ENCODE peak calls at places on chromosomes 13 and 19, in six cellular contexts. M, X, Z, D, N and R are unnamed samples.

GRCh38 chr19:40510526-40511115 is 43.8 kb downstream of the SPTBN4 start:
- DNase-seq in X (no peak), M (no peak), Z (no peak), N (no peak), D (no peak), R (no peak)

GRCh38 chr19:16252459-16253205 is 54.9 kb downstream of the AP1M1 start:
- DNase-seq in N (no peak), X (no peak), M (no peak), Z (no peak), D (no peak), R (no peak)

GRCh38 chr13:28716511-28716910 is 2.3 kb downstream of the SLC46A3 start:
- DNase-seq in X (no peak), N (peak; percentile 71), D (no peak), M (peak; percentile 94), Z (no peak), R (no peak)

GRCh38 chr13:53075356-53076041 is 46.9 kb downstream of the OLFM4 start:
- DNase-seq in Z (no peak), M (no peak), D (no peak), X (no peak), N (no peak), R (no peak)

GRCh38 chr13:31011193-31011860 is 78.9 kb downstream of the TEX26 start:
- DNase-seq in N (no peak), M (no peak), Z (no peak), X (no peak), D (no peak), R (no peak)

GRCh38 chr13:28492527-28493367 is 2.2 kb downstream of the FLT1 start:
- DNase-seq in Z (no peak), M (no peak), X (no peak), D (no peak), N (no peak), R (no peak)

GRCh38 chr19:50420127-50420526 is 1.4 kb downstream of the SPIB start:
- DNase-seq in M (no peak), N (no peak), Z (no peak), D (no peak), X (no peak), R (no peak)

GRCh38 chr13:76473552-76474134 is 412.6 kb downstream of the KCTD12 start:
- DNase-seq in X (peak; percentile 27), D (peak; percentile 84), M (peak; percentile 73), N (peak; percentile 81), Z (peak; percentile 37), R (peak; percentile 63)

GRCh38 chr13:67880916-67881315 is 650.8 kb upstream of the PCDH9 start:
- DNase-seq in X (no peak), N (no peak), D (peak; percentile 6), Z (no peak), M (no peak), R (no peak)

GRCh38 chr13:59979589-59979988 is 184.1 kb downstream of the DIAPH3 start:
- DNase-seq in Z (no peak), N (no peak), X (no peak), M (no peak), D (no peak), R (no peak)

GRCh38 chr13:100597253-100597652 is 8.7 kb upstream of the GGACT start:
- DNase-seq in N (peak; percentile 24), D (peak; percentile 36), X (no peak), M (no peak), Z (no peak), R (no peak)

GRCh38 chr13:44932850-44933251 is 56.4 kb downstream of the NUFIP1 start:
- DNase-seq in N (peak; percentile 84), Z (no peak), X (no peak), M (no peak), D (no peak), R (no peak)

GRCh38 chr19:50016225-50016807 is 8.9 kb downstream of the VRK3 start:
- DNase-seq in D (no peak), M (no peak), X (no peak), N (no peak), Z (no peak), R (no peak)

GRCh38 chr13:29532821-29533220 is 62.7 kb downstream of the SLC7A1 start:
- DNase-seq in Z (no peak), X (no peak), M (no peak), D (no peak), N (no peak), R (no peak)

GRCh38 chr13:108195146-108195545 is 20.2 kb downstream of the LIG4 start:
- DNase-seq in M (no peak), Z (no peak), N (no peak), D (no peak), X (no peak), R (no peak)

GRCh38 chr13:24265453-24265852 is 43.9 kb upstream of the C1QTNF9 start:
- DNase-seq in D (no peak), M (no peak), N (no peak), Z (no peak), X (no peak), R (no peak)

GRCh38 chr13:23147827-23148226 is 33.0 kb upstream of the SGCG start:
- DNase-seq in N (no peak), D (no peak), M (no peak), Z (no peak), X (no peak), R (no peak)